ENCODE peak calls at places on chromosome 1, in nine cellular contexts. P, J, X, H, O, A, N, T and Y are unnamed samples. For H3K4me1, the result is how much of the 10 kb centered on the place peaks cover.

GRCh38 chr1:30444850-30445249 is 278.5 kb downstream of the MATN1 start:
- DNase-seq in T (no peak), P (no peak), O (no peak), H (no peak), N (no peak), X (no peak), A (peak), J (no peak), Y (peak)

GRCh38 chr1:8314346-8315280 is 3.3 kb upstream of the SLC45A1 start:
- DNase-seq in T (peak), H (peak), X (peak), J (peak), N (peak), P (peak), A (peak), O (peak), Y (peak)

GRCh38 chr1:160064164-160064563 is 5.8 kb downstream of the KCNJ10 start:
- DNase-seq in O (no peak), T (no peak), X (no peak), A (no peak), J (no peak), N (no peak), P (no peak), H (no peak), Y (no peak)

GRCh38 chr1:43447891-43448708 is 5.6 kb downstream of the HYI start:
- DNase-seq in H (no peak), P (no peak), N (no peak), A (peak), T (no peak), X (no peak), J (peak), O (no peak), Y (no peak)

GRCh38 chr1:58768971-58769808 is 14.7 kb downstream of the JUN start:
- DNase-seq in H (peak), X (peak), T (peak), J (peak), O (no peak), A (peak), P (peak), N (peak), Y (peak)

GRCh38 chr1:159752135-159752580 is 28.6 kb upstream of the DUSP23 start:
- DNase-seq in O (no peak), T (no peak), P (no peak), A (no peak), X (peak), N (no peak), H (no peak), J (peak), Y (no peak)

GRCh38 chr1:25065246-25066238 is 135.5 kb upstream of the RUNX3 start:
- DNase-seq in J (no peak), X (no peak), H (no peak), N (peak), O (no peak), P (no peak), A (no peak), T (no peak), Y (peak)

GRCh38 chr1:117570988-117571409 is 34.8 kb upstream of the TENT5C start:
- DNase-seq in T (peak), X (no peak), A (peak), O (no peak), P (no peak), N (no peak), H (no peak), J (peak), Y (no peak)

GRCh38 chr1:60596791-60597748 is 485.3 kb upstream of the NFIA start:
- DNase-seq in H (no peak), A (no peak), N (no peak), J (no peak), T (no peak), O (no peak), P (no peak), X (no peak), Y (peak)

GRCh38 chr1:36344395-36344680 is 20.9 kb upstream of the EVA1B start:
- DNase-seq in O (no peak), X (no peak), H (no peak), A (no peak), P (no peak), T (no peak), J (no peak), N (no peak), Y (no peak)

GRCh38 chr1:31227891-31228290 is 11.8 kb downstream of the NKAIN1 start:
- DNase-seq in T (peak), P (no peak), N (no peak), O (no peak), A (no peak), X (no peak), H (no peak), J (no peak), Y (no peak)

GRCh38 chr1:84300991-84301758 is at the start of gene SAMD13:
- DNase-seq in X (peak), T (no peak), N (peak), P (peak), H (no peak), O (peak), A (no peak), J (peak), Y (peak)

GRCh38 chr1:64906447-64906846 is 59.9 kb downstream of the JAK1 start:
- DNase-seq in A (no peak), P (no peak), X (peak), O (no peak), H (no peak), J (no peak), T (no peak), N (no peak), Y (peak)

GRCh38 chr1:35936828-35937227 is 5.9 kb downstream of the AGO3 start:
- DNase-seq in O (no peak), T (no peak), A (no peak), H (no peak), N (no peak), X (no peak), P (no peak), J (no peak), Y (no peak)

GRCh38 chr1:22661880-22662279 is 8.8 kb downstream of the C1QB start:
- DNase-seq in O (no peak), H (no peak), P (no peak), A (no peak), X (no peak), N (no peak), J (no peak), T (no peak), Y (no peak)

GRCh38 chr1:201546093-201546492 is 7.2 kb downstream of the NAV1 start:
- DNase-seq in O (no peak), P (peak), J (no peak), X (peak), H (no peak), A (peak), T (peak), N (no peak), Y (no peak)

GRCh38 chr1:9340864-9341263 is 48.2 kb downstream of the SPSB1 start:
- DNase-seq in H (peak), T (no peak), N (no peak), A (no peak), J (no peak), X (no peak), O (no peak), P (no peak), Y (no peak)

GRCh38 chr1:228734881-228735801 is at the start of gene RHOU:
- DNase-seq in N (peak), O (no peak), P (peak), H (peak), J (peak), X (peak), A (peak), T (peak), Y (peak)

GRCh38 chr1:58883037-58883887 is 99.4 kb upstream of the JUN start:
- DNase-seq in O (peak), T (peak), P (no peak), A (no peak), X (peak), J (peak), H (peak), N (no peak), Y (peak)

GRCh38 chr1:96927125-96927524 is 205.5 kb downstream of the PTBP2 start:
- DNase-seq in O (no peak), N (no peak), H (no peak), X (no peak), T (no peak), P (no peak), J (no peak), A (no peak), Y (no peak)

GRCh38 chr1:96918406-96918805 is 196.8 kb downstream of the PTBP2 start:
- DNase-seq in J (no peak), P (no peak), T (no peak), X (no peak), O (no peak), H (no peak), N (no peak), A (no peak), Y (no peak)

GRCh38 chr1:96926176-96926575 is 204.6 kb downstream of the PTBP2 start:
- DNase-seq in X (no peak), J (no peak), P (no peak), O (no peak), T (no peak), N (no peak), H (no peak), A (no peak), Y (no peak)

GRCh38 chr1:96923753-96924152 is 202.2 kb downstream of the PTBP2 start:
- DNase-seq in T (no peak), X (no peak), H (no peak), P (no peak), J (no peak), O (no peak), N (no peak), A (no peak), Y (no peak)
- H3K27ac ChIP-seq in T (no peak), X (no peak), H (no peak), P (no peak), J (no peak), O (no peak), N (no peak), A (no peak), Y (no peak)

GRCh38 chr1:4305526-4306301 is 348.7 kb upstream of the AJAP1 start:
- DNase-seq in A (peak), J (no peak), X (no peak), T (no peak), P (no peak), O (no peak), H (no peak), N (no peak), Y (no peak)
- H3K4me1 ChIP-seq in A (under half), J (under half), X (under half), T (under half), P (under half), O (under half), H (under half), N (under half), Y (under half)

DNA sequence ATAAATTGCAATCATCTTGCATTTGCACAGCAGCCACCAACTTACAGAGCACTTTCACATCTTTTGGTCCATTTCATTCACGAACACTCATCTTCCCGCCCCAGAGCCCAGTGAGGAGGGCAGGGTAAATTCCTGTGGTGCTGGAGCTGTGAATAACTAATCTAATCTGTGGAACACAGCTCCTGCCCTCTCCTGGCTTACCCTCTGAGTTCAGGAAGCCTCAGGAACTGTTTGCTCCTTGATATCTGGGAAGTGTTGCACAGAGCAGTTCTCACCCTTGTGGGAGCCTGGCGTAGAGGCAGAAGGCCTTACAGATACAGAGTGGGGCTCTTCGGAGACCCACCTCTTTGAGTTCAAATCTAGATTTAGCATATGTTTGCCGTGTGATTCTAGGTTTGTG is 11.6 kb upstream of the RD3 start:
- DNase-seq in H (no peak), A (no peak), O (no peak), X (no peak), J (no peak), T (no peak), P (no peak), N (no peak), Y (no peak)
- H3K27ac ChIP-seq in H (no peak), A (no peak), O (no peak), X (no peak), J (no peak), T (no peak), P (no peak), N (no peak), Y (no peak)

DNA sequence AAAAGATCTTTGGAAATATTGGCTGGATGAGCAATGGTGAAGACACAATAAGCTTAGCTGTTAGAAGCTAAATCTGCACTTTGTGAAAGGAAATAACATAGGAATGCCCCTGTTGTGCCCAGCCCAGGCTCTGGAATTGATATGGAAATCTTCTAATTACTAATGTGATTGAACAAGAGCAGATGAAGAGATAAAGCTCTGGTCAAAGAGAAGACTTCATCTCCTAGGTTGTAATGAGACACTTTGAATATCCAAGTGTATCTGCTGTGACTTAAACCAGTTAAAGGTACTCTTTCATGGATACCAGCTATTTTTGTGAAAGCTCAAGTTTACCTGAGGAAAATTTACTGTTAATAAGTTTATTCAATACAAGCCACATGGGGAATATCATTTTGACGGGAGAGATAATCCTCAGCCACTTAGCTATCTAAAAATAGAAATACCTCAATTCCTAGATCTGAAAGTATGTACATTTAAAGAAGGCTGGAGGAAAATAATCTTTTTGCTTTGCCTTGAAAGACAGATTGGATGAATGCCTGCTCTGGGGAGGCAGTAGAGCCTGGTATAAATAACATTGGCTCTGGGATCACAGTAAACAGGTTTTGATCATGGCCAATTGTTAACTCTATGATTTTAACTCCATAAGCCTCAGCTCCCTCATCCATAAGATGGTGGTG is 494.0 kb upstream of the B3GALT2 start:
- DNase-seq in H (no peak), T (peak), N (no peak), X (no peak), A (no peak), P (peak), O (no peak), J (no peak), Y (no peak)
- H3K4me1 ChIP-seq in H (under half), T (under half), N (under half), X (under half), A (under half), P (under half), O (under half), J (under half), Y (under half)

GRCh38 chr1:23695667-23696066 is 4.1 kb downstream of the RPL11 start:
- DNase-seq in N (no peak), A (no peak), H (no peak), O (no peak), X (no peak), T (no peak), J (no peak), P (no peak), Y (no peak)
- H3K27ac ChIP-seq in N (no peak), A (no peak), H (no peak), O (no peak), X (no peak), T (no peak), J (no peak), P (no peak), Y (no peak)

GRCh38 chr1:111204923-111205723 is 4.7 kb upstream of the DENND2D start:
- DNase-seq in P (no peak), A (no peak), N (no peak), T (no peak), X (no peak), J (no peak), O (no peak), H (no peak), Y (no peak)

GRCh38 chr1:111202707-111203623 is 2.5 kb upstream of the DENND2D start:
- DNase-seq in X (no peak), P (no peak), J (no peak), O (no peak), T (no peak), H (no peak), A (no peak), N (no peak), Y (no peak)

GRCh38 chr1:111204211-111204883 is 3.9 kb upstream of the DENND2D start:
- DNase-seq in J (peak), O (no peak), X (peak), P (no peak), A (no peak), H (peak), T (no peak), N (peak), Y (no peak)

GRCh38 chr1:111202366-111202706 is 1.9 kb upstream of the DENND2D start:
- DNase-seq in T (no peak), H (no peak), J (no peak), P (no peak), N (no peak), O (no peak), X (no peak), A (no peak), Y (no peak)

GRCh38 chr1:111203681-111204210 is 3.3 kb upstream of the DENND2D start:
- DNase-seq in X (no peak), T (peak), A (no peak), P (no peak), N (peak), O (no peak), J (peak), H (peak), Y (no peak)
- H3K4me1 ChIP-seq in X (under half), T (under half), A (under half), P (under half), N (under half), O (under half), J (half or more), H (under half), Y (under half)

GRCh38 chr1:4678318-4678717 is 23.9 kb downstream of the AJAP1 start:
- DNase-seq in H (peak), J (no peak), T (no peak), N (no peak), A (no peak), X (no peak), O (no peak), P (no peak), Y (no peak)
- H3K27ac ChIP-seq in H (no peak), J (no peak), T (no peak), N (no peak), A (no peak), X (no peak), O (no peak), P (no peak), Y (no peak)

DNA sequence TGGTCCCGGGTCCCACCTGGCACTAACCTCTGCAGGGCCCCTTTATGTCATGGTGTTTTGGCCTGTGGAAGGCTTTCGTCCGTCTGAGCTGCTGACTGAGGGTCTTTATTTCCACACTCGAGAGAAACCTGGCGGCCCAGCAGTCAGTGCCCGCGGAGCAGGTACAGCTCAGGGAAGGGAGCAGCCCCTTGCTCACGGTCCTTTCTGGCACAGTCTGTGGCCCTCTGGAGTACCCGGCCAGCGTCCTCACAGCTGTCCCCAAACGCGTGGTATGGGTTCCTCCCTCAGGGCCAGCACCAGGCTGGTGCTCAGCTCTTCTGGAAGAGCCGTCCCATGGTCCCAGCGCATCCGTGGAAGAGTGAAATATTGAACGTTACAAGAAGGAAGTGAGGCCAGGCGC is 24.3 kb downstream of the SKI start:
- DNase-seq in N (no peak), X (no peak), P (no peak), T (no peak), O (no peak), A (no peak), H (peak), J (no peak), Y (no peak)
- H3K4me1 ChIP-seq in N (half or more), X (under half), P (under half), T (under half), O (under half), A (under half), H (under half), J (under half), Y (under half)